ENCODE peak calls at places on chromosomes 13 and 19, in nine cellular contexts. One of them, this sample, is unnamed.

GRCh38 chr19:48991823-48992570 is 1.1 kb downstream of the GYS1 start:
- DNase-seq in H7: peak
- DNase-seq in ascending aorta: peak
- DNase-seq in heart right ventricle: peak
- DNase-seq in AG09309: peak
- DNase-seq in naive thymus-derived CD4-positive, alpha-beta T cell: no peak
- DNase-seq in CD8-positive, alpha-beta T cell: no peak
- DNase-seq in breast epithelium: peak
- DNase-seq in lower lobe of right lung: peak
- DNase-seq in this sample: no peak

GRCh38 chr19:30385174-30385573 is 13.0 kb downstream of the ZNF536 start:
- DNase-seq in H7: no peak
- DNase-seq in ascending aorta: peak
- DNase-seq in heart right ventricle: no peak
- DNase-seq in AG09309: no peak
- DNase-seq in naive thymus-derived CD4-positive, alpha-beta T cell: no peak
- DNase-seq in CD8-positive, alpha-beta T cell: no peak
- DNase-seq in breast epithelium: no peak
- DNase-seq in lower lobe of right lung: no peak
- DNase-seq in this sample: no peak

GRCh38 chr13:45269204-45269603 is 68.4 kb upstream of the KCTD4 start:
- DNase-seq in H7: peak
- DNase-seq in ascending aorta: no peak
- DNase-seq in heart right ventricle: no peak
- DNase-seq in AG09309: no peak
- DNase-seq in naive thymus-derived CD4-positive, alpha-beta T cell: no peak
- DNase-seq in CD8-positive, alpha-beta T cell: no peak
- DNase-seq in breast epithelium: no peak
- DNase-seq in lower lobe of right lung: no peak
- DNase-seq in this sample: no peak

GRCh38 chr19:34044011-34044410 is 128.3 kb upstream of the LSM14A start:
- DNase-seq in H7: no peak
- DNase-seq in ascending aorta: no peak
- DNase-seq in heart right ventricle: no peak
- DNase-seq in AG09309: no peak
- DNase-seq in naive thymus-derived CD4-positive, alpha-beta T cell: no peak
- DNase-seq in CD8-positive, alpha-beta T cell: no peak
- DNase-seq in breast epithelium: no peak
- DNase-seq in lower lobe of right lung: no peak
- DNase-seq in this sample: no peak

GRCh38 chr19:38388310-38389100 is at the start of gene SPRED3:
- DNase-seq in H7: peak
- DNase-seq in ascending aorta: no peak
- DNase-seq in heart right ventricle: peak
- DNase-seq in AG09309: no peak
- DNase-seq in naive thymus-derived CD4-positive, alpha-beta T cell: no peak
- DNase-seq in CD8-positive, alpha-beta T cell: no peak
- DNase-seq in breast epithelium: peak
- DNase-seq in lower lobe of right lung: no peak
- DNase-seq in this sample: no peak

GRCh38 chr13:48583859-48584311 is 51.0 kb upstream of the RCBTB2 start:
- DNase-seq in H7: no peak
- DNase-seq in ascending aorta: no peak
- DNase-seq in heart right ventricle: no peak
- DNase-seq in AG09309: no peak
- DNase-seq in naive thymus-derived CD4-positive, alpha-beta T cell: no peak
- DNase-seq in CD8-positive, alpha-beta T cell: no peak
- DNase-seq in breast epithelium: no peak
- DNase-seq in lower lobe of right lung: no peak
- DNase-seq in this sample: no peak

GRCh38 chr19:1026189-1027019 is at the start of gene CNN2:
- DNase-seq in H7: peak
- DNase-seq in ascending aorta: peak
- DNase-seq in heart right ventricle: peak
- DNase-seq in AG09309: no peak
- DNase-seq in naive thymus-derived CD4-positive, alpha-beta T cell: peak
- DNase-seq in CD8-positive, alpha-beta T cell: peak
- DNase-seq in breast epithelium: peak
- DNase-seq in lower lobe of right lung: peak
- DNase-seq in this sample: no peak

GRCh38 chr13:113582841-113583631 is 1.5 kb upstream of the TFDP1 start:
- DNase-seq in H7: peak
- DNase-seq in ascending aorta: peak
- DNase-seq in heart right ventricle: no peak
- DNase-seq in AG09309: no peak
- DNase-seq in naive thymus-derived CD4-positive, alpha-beta T cell: peak
- DNase-seq in CD8-positive, alpha-beta T cell: no peak
- DNase-seq in breast epithelium: no peak
- DNase-seq in lower lobe of right lung: peak
- DNase-seq in this sample: no peak

GRCh38 chr13:94620286-94620896 is 18.7 kb downstream of the GPR180 start:
- DNase-seq in H7: peak
- DNase-seq in ascending aorta: no peak
- DNase-seq in heart right ventricle: no peak
- DNase-seq in AG09309: no peak
- DNase-seq in naive thymus-derived CD4-positive, alpha-beta T cell: no peak
- DNase-seq in CD8-positive, alpha-beta T cell: no peak
- DNase-seq in breast epithelium: no peak
- DNase-seq in lower lobe of right lung: no peak
- DNase-seq in this sample: no peak

GRCh38 chr19:19034204-19034624 is 811 bp downstream of the ARMC6 start:
- DNase-seq in H7: peak
- DNase-seq in ascending aorta: peak
- DNase-seq in heart right ventricle: no peak
- DNase-seq in AG09309: no peak
- DNase-seq in naive thymus-derived CD4-positive, alpha-beta T cell: peak
- DNase-seq in CD8-positive, alpha-beta T cell: peak
- DNase-seq in breast epithelium: no peak
- DNase-seq in lower lobe of right lung: peak
- DNase-seq in this sample: peak

GRCh38 chr19:1650627-1651009 is 1.8 kb downstream of the TCF3 start:
- DNase-seq in H7: peak
- DNase-seq in ascending aorta: no peak
- DNase-seq in heart right ventricle: no peak
- DNase-seq in AG09309: no peak
- DNase-seq in naive thymus-derived CD4-positive, alpha-beta T cell: no peak
- DNase-seq in CD8-positive, alpha-beta T cell: no peak
- DNase-seq in breast epithelium: no peak
- DNase-seq in lower lobe of right lung: no peak
- DNase-seq in this sample: peak

GRCh38 chr13:47146991-47147783 is 250.3 kb upstream of the HTR2A start:
- DNase-seq in H7: no peak
- DNase-seq in ascending aorta: no peak
- DNase-seq in heart right ventricle: no peak
- DNase-seq in AG09309: no peak
- DNase-seq in naive thymus-derived CD4-positive, alpha-beta T cell: no peak
- DNase-seq in CD8-positive, alpha-beta T cell: no peak
- DNase-seq in breast epithelium: no peak
- DNase-seq in lower lobe of right lung: no peak
- DNase-seq in this sample: no peak

GRCh38 chr19:20912973-20913372 is 10.1 kb upstream of the ZNF85 start:
- DNase-seq in H7: no peak
- DNase-seq in ascending aorta: no peak
- DNase-seq in heart right ventricle: no peak
- DNase-seq in AG09309: no peak
- DNase-seq in naive thymus-derived CD4-positive, alpha-beta T cell: no peak
- DNase-seq in CD8-positive, alpha-beta T cell: no peak
- DNase-seq in breast epithelium: no peak
- DNase-seq in lower lobe of right lung: no peak
- DNase-seq in this sample: no peak

GRCh38 chr19:30693179-30693578 is 321.0 kb downstream of the ZNF536 start:
- DNase-seq in H7: no peak
- DNase-seq in ascending aorta: no peak
- DNase-seq in heart right ventricle: no peak
- DNase-seq in AG09309: no peak
- DNase-seq in naive thymus-derived CD4-positive, alpha-beta T cell: no peak
- DNase-seq in CD8-positive, alpha-beta T cell: no peak
- DNase-seq in breast epithelium: no peak
- DNase-seq in lower lobe of right lung: no peak
- DNase-seq in this sample: no peak

GRCh38 chr13:103634066-103634465 is 567.8 kb upstream of the SLC10A2 start:
- DNase-seq in H7: no peak
- DNase-seq in ascending aorta: no peak
- DNase-seq in heart right ventricle: no peak
- DNase-seq in AG09309: no peak
- DNase-seq in naive thymus-derived CD4-positive, alpha-beta T cell: no peak
- DNase-seq in CD8-positive, alpha-beta T cell: no peak
- DNase-seq in breast epithelium: no peak
- DNase-seq in lower lobe of right lung: no peak
- DNase-seq in this sample: no peak

DNA sequence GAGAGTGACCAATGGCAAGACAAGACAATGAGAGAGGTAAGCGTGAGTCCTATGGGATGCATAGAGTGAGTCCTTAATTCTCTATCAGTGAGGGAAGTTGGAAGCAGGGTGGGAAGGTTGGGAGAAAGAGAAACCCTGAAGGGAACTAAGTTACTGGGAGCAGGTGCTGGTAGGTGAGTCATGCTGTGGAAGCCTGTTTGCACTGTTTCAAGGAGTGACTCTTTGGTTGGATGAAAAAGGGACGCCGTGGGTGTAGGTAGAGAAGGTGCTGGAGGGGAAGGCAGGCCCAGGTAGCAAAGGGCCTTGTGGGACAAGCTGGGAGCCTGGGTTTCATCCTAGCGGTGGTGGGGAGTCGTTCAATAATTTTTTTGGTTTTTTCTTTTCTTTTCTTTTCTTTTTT is 21.9 kb downstream of the IGFL1 start:
- DNase-seq in H7: no peak
- DNase-seq in ascending aorta: no peak
- DNase-seq in heart right ventricle: no peak
- DNase-seq in AG09309: no peak
- DNase-seq in naive thymus-derived CD4-positive, alpha-beta T cell: no peak
- DNase-seq in CD8-positive, alpha-beta T cell: no peak
- DNase-seq in breast epithelium: no peak
- DNase-seq in lower lobe of right lung: no peak
- DNase-seq in this sample: no peak
- H3K4me3 ChIP-seq in H7: no peak
- H3K4me3 ChIP-seq in ascending aorta: no peak
- H3K4me3 ChIP-seq in heart right ventricle: no peak
- H3K4me3 ChIP-seq in AG09309: no peak
- H3K4me3 ChIP-seq in naive thymus-derived CD4-positive, alpha-beta T cell: no peak
- H3K4me3 ChIP-seq in CD8-positive, alpha-beta T cell: no peak
- H3K4me3 ChIP-seq in breast epithelium: no peak
- H3K4me3 ChIP-seq in lower lobe of right lung: no peak
- H3K4me3 ChIP-seq in this sample: no peak

GRCh38 chr19:17235618-17236413 is 9.8 kb downstream of the OCEL1 start:
- DNase-seq in H7: peak
- DNase-seq in ascending aorta: peak
- DNase-seq in heart right ventricle: peak
- DNase-seq in AG09309: peak
- DNase-seq in naive thymus-derived CD4-positive, alpha-beta T cell: peak
- DNase-seq in CD8-positive, alpha-beta T cell: peak
- DNase-seq in breast epithelium: peak
- DNase-seq in lower lobe of right lung: peak
- DNase-seq in this sample: no peak

GRCh38 chr19:17237747-17238706 is 7.7 kb downstream of the NR2F6 start:
- DNase-seq in H7: no peak
- DNase-seq in ascending aorta: no peak
- DNase-seq in heart right ventricle: no peak
- DNase-seq in AG09309: no peak
- DNase-seq in naive thymus-derived CD4-positive, alpha-beta T cell: no peak
- DNase-seq in CD8-positive, alpha-beta T cell: no peak
- DNase-seq in breast epithelium: no peak
- DNase-seq in lower lobe of right lung: no peak
- DNase-seq in this sample: no peak

GRCh38 chr19:17236831-17237543 is 8.7 kb downstream of the NR2F6 start:
- DNase-seq in H7: peak
- DNase-seq in ascending aorta: no peak
- DNase-seq in heart right ventricle: no peak
- DNase-seq in AG09309: no peak
- DNase-seq in naive thymus-derived CD4-positive, alpha-beta T cell: no peak
- DNase-seq in CD8-positive, alpha-beta T cell: no peak
- DNase-seq in breast epithelium: no peak
- DNase-seq in lower lobe of right lung: no peak
- DNase-seq in this sample: no peak

GRCh38 chr19:17234911-17235617 is 9.0 kb downstream of the OCEL1 start:
- DNase-seq in H7: peak
- DNase-seq in ascending aorta: no peak
- DNase-seq in heart right ventricle: peak
- DNase-seq in AG09309: no peak
- DNase-seq in naive thymus-derived CD4-positive, alpha-beta T cell: peak
- DNase-seq in CD8-positive, alpha-beta T cell: peak
- DNase-seq in breast epithelium: peak
- DNase-seq in lower lobe of right lung: peak
- DNase-seq in this sample: peak

GRCh38 chr19:17236414-17236716 is 9.4 kb downstream of the NR2F6 start:
- DNase-seq in H7: peak
- DNase-seq in ascending aorta: no peak
- DNase-seq in heart right ventricle: no peak
- DNase-seq in AG09309: no peak
- DNase-seq in naive thymus-derived CD4-positive, alpha-beta T cell: no peak
- DNase-seq in CD8-positive, alpha-beta T cell: no peak
- DNase-seq in breast epithelium: no peak
- DNase-seq in lower lobe of right lung: no peak
- DNase-seq in this sample: no peak
- H3K4me3 ChIP-seq in H7: no peak
- H3K4me3 ChIP-seq in ascending aorta: peak
- H3K4me3 ChIP-seq in heart right ventricle: peak
- H3K4me3 ChIP-seq in AG09309: peak
- H3K4me3 ChIP-seq in naive thymus-derived CD4-positive, alpha-beta T cell: no peak
- H3K4me3 ChIP-seq in CD8-positive, alpha-beta T cell: no peak
- H3K4me3 ChIP-seq in breast epithelium: peak
- H3K4me3 ChIP-seq in lower lobe of right lung: peak
- H3K4me3 ChIP-seq in this sample: peak

DNA sequence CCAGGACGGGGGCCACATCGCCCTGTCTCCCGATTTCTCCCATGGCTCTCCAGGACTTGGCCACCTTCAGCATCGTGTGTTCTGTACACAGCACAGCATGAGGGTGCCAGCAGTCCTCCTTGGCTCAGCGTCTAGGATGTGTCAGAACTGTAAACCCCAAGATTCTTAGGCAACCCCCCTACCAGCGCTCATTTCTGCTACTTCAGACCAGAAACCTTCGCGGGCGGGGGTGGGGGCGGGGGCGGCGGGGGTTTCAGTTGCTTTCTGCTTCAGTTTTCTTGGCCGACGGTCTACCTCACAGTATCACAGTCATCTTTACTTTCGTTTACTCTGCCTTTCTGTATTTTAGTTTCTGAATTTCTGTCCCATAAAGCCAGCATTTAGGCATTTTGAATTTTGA is 82.4 kb downstream of the GGACT start:
- DNase-seq in H7: no peak
- DNase-seq in ascending aorta: no peak
- DNase-seq in heart right ventricle: no peak
- DNase-seq in AG09309: no peak
- DNase-seq in naive thymus-derived CD4-positive, alpha-beta T cell: peak
- DNase-seq in CD8-positive, alpha-beta T cell: no peak
- DNase-seq in breast epithelium: no peak
- DNase-seq in lower lobe of right lung: no peak
- DNase-seq in this sample: no peak
- H3K4me3 ChIP-seq in H7: no peak
- H3K4me3 ChIP-seq in ascending aorta: no peak
- H3K4me3 ChIP-seq in heart right ventricle: no peak
- H3K4me3 ChIP-seq in AG09309: no peak
- H3K4me3 ChIP-seq in naive thymus-derived CD4-positive, alpha-beta T cell: peak
- H3K4me3 ChIP-seq in CD8-positive, alpha-beta T cell: no peak
- H3K4me3 ChIP-seq in breast epithelium: no peak
- H3K4me3 ChIP-seq in lower lobe of right lung: no peak
- H3K4me3 ChIP-seq in this sample: no peak

DNA sequence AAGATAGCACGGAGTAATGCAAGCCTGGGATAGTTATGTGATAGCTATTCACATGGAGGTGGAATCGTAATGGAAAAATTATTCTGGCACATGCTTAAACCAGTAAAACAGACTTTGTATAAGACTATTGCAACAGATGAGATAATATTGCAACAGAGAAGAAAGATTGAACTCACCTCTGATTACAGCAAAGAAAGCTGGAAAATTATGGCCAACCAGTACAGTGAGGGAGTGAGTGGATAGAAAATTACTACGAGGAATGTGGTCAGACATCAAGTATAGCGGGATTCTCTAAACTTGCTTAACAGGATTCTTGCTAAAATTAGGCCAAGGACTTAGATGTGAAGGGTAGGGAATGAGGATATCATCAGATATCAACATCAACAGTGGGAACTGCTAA is 397.6 kb upstream of the KLHL1 start:
- DNase-seq in H7: no peak
- DNase-seq in ascending aorta: no peak
- DNase-seq in heart right ventricle: no peak
- DNase-seq in AG09309: no peak
- DNase-seq in naive thymus-derived CD4-positive, alpha-beta T cell: no peak
- DNase-seq in CD8-positive, alpha-beta T cell: no peak
- DNase-seq in breast epithelium: no peak
- DNase-seq in lower lobe of right lung: no peak
- DNase-seq in this sample: no peak
- H3K4me3 ChIP-seq in H7: no peak
- H3K4me3 ChIP-seq in ascending aorta: no peak
- H3K4me3 ChIP-seq in heart right ventricle: no peak
- H3K4me3 ChIP-seq in AG09309: no peak
- H3K4me3 ChIP-seq in naive thymus-derived CD4-positive, alpha-beta T cell: no peak
- H3K4me3 ChIP-seq in CD8-positive, alpha-beta T cell: no peak
- H3K4me3 ChIP-seq in breast epithelium: no peak
- H3K4me3 ChIP-seq in lower lobe of right lung: no peak
- H3K4me3 ChIP-seq in this sample: no peak

This sample was measured in Jurkat, Clone E6-1.